ENCODE peak calls at places on chromosomes 6 and 20, in four cellular contexts. S is AG09309; X is CD4-positive, CD25-positive, alpha-beta regulatory T cell; F is mucosa of descending colon. H is an unnamed sample.

GRCh38 chr6:5994999-5995698 is 11.6 kb downstream of the NRN1 start:
- DNase-seq in S (no peak), X (no peak), F (no peak), H (no peak)

GRCh38 chr6:114125597-114125996 is 154.6 kb upstream of the HDAC2 start:
- DNase-seq in S (no peak), X (no peak), F (no peak), H (no peak)

GRCh38 chr6:144215402-144215931 is 65.2 kb downstream of the STX11 start:
- DNase-seq in S (no peak), X (no peak), F (peak), H (no peak)

GRCh38 chr6:138920906-138921305 is 67.1 kb downstream of the REPS1 start:
- DNase-seq in S (no peak), X (no peak), F (no peak), H (no peak)

GRCh38 chr6:96391776-96392175 is 129.8 kb upstream of the UFL1 start:
- DNase-seq in S (no peak), X (no peak), F (no peak), H (no peak)

GRCh38 chr6:28542440-28543293 is 17.0 kb downstream of the GPX5 start:
- DNase-seq in S (peak), X (peak), F (peak), H (peak)

GRCh38 chr6:131948221-131948661 is 2.9 kb downstream of the CCN2 start:
- DNase-seq in S (no peak), X (no peak), F (no peak), H (no peak)

GRCh38 chr6:153214439-153214838 is 83.4 kb upstream of the RGS17 start:
- DNase-seq in S (no peak), X (no peak), F (no peak), H (no peak)

GRCh38 chr6:48123601-48124000 is 12.6 kb upstream of the PTCHD4 start:
- DNase-seq in S (no peak), X (no peak), F (no peak), H (no peak)

GRCh38 chr6:11096109-11096508 is 2.5 kb downstream of the SMIM13 start:
- DNase-seq in S (peak), X (no peak), F (no peak), H (no peak)

GRCh38 chr6:18226451-18226850 is 37.9 kb downstream of the DEK start:
- DNase-seq in S (peak), X (no peak), F (no peak), H (no peak)

GRCh38 chr20:21505161-21505809 is 8.6 kb downstream of the NKX2-2 start:
- DNase-seq in S (no peak), X (peak), F (no peak), H (peak)

GRCh38 chr6:81875776-81876293 is 123.4 kb upstream of the TENT5A start:
- DNase-seq in S (no peak), X (no peak), F (no peak), H (no peak)

GRCh38 chr6:138803914-138804313 is 8.0 kb downstream of the ECT2L start:
- DNase-seq in S (no peak), X (no peak), F (no peak), H (no peak)

GRCh38 chr20:59033093-59033492 is 958 bp upstream of the ATP5F1E start:
- DNase-seq in S (no peak), X (no peak), F (no peak), H (no peak)
- H3K4me3 ChIP-seq in S (no peak), X (peak), F (no peak), H (peak)

DNA sequence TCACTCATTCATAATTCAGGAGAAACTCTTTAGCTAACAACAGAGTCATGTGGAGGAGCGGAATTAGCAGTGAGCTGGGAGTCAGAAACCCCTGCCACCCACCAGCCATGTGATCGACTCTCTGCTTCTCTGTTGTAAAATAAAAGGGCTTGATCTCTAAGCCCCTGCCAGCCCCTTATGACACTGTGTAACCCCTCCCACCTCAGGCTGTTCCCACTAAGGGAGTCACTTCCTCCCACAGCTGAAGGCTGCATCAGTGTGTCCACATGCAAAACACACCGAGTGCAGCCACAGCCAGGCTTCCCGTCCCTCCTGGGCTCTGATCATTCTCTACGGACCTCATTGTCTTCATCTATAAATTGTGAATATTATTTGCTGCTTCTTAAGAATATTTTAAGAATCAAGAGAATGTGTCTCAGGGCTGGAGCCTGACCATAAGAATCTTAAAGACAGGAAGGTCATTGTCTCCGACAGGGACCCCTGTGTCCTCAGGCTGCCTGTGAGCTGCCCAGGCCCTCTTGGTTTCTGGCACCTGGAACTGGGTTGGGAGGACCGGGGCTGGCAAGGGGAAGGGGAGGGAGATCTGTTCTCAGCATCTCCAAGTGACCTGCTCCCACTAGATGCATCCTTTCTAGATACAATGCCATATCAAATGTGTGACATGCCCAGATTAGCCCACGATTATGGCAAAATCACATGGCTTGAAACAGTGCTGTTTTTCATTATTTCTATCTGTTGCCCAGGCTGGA is 110.7 kb downstream of the SCML4 start:
- DNase-seq in S (no peak), X (no peak), F (no peak), H (no peak)
- H3K4me3 ChIP-seq in S (no peak), X (peak), F (no peak), H (no peak)

GRCh38 chr6:146545608-146546007 is 2.0 kb downstream of the RAB32 start:
- DNase-seq in S (peak), X (no peak), F (no peak), H (no peak)
- H3K4me3 ChIP-seq in S (peak), X (no peak), F (no peak), H (no peak)

GRCh38 chr20:36573798-36574277 is 441 bp downstream of the TGIF2 start:
- DNase-seq in S (no peak), X (no peak), F (no peak), H (peak)

GRCh38 chr20:36569847-36570429 is 3.5 kb upstream of the TGIF2 start:
- DNase-seq in S (no peak), X (no peak), F (no peak), H (no peak)

GRCh38 chr20:36572701-36573102 is 695 bp upstream of the TGIF2 start:
- DNase-seq in S (no peak), X (peak), F (no peak), H (no peak)

GRCh38 chr20:36573103-36573797 is at the start of gene TGIF2:
- DNase-seq in S (no peak), X (peak), F (peak), H (peak)

DNA sequence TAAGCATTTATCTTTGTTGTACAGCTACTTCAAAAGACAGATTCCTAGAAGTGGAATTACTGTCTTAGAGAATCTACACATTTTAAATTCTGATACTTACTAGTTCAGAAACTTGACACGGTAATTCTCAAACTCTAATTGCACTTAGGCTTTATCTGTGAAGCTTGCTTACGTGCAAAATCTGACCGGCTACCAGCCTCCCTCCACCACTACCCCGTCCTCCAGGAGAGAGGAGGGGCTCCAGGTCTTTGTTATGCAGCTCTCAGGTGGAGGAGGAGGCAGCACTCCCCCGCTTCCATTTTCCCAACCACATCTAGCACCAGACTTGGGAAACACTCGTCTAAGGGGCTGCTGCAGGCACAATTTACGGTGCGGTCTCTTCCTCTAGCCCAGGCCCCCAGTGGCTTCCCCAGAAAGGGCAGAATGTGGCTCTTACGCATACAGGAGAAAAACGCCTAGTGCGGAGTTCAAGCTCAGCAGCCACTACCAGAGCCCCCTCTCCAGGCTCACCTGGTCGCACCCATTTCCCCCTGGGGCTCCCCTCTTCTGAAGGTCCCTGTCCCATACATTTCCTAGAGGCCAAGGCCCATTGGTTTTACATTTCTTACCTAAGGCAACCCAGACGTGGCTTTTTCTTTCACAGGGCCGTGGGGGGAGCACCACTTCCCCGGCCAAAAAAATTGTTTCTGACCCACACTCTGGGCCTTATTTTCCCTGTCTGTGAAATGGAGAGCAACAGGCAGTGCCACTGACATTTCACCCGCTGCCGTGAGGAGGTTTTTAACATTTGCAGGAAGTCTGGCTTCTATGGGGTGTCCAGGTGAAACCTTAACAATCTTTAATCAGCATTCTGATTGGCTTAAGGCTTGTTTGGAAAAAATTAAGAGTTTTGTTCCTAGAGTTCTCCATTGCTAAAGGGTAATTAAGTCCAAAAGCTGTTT is 1.6 kb upstream of the TGIF2 start:
- DNase-seq in S (no peak), X (no peak), F (no peak), H (no peak)
- H3K4me3 ChIP-seq in S (no peak), X (no peak), F (no peak), H (peak)

DNA sequence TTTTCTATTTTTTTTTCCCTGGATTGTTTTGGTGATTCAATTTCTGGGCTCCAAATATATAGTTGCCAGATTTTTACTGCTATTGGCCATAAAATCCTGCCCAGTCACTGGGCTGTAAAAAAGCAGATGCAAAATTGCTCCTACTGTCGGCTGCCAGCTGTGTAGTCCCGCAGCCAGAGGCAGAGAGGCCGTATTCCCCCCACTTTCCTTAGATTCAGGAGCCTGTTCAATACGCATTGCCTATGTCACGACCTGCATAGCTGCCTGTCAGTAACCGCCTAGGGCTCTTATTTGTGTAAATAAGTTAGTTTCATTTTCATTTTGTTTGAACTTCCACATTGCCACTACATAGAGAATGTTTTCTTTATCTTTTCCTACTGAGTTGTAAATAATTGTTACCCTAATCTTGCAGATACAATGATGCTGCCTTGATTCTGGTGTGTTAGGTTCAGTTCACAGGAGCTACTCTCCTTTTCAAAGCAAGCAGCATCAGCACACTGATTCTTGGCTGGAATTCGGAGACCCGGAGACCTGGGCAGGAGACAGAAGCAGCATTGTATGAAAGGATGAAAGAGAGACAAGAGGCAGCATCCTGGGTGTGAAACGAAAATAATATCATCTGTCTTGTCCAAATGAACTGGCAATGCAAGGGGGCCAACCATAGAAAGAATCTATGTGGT is 46.0 kb upstream of the UST start:
- DNase-seq in S (no peak), X (peak), F (no peak), H (no peak)
- H3K4me3 ChIP-seq in S (peak), X (peak), F (no peak), H (peak)

DNA sequence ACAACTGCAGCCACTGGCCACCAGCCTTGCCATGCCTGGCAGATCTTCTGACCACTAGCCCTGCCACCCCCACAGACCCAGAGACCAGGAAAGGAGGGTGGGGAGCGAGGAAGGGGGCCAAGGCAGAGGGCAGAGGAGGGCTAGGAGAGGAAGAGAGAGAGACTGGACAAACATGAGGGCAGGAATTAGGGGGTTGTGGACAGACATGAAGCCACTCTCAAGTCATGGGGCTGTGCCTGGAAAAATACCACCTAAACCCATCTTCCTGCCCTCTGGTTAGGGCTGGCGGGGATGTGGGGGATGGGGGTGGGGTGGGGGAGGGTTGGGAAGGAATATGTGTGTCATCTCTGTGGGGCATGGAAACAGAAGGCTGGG is 1.4 kb upstream of the SLC29A1 start:
- DNase-seq in S (no peak), X (no peak), F (no peak), H (no peak)
- H3K4me3 ChIP-seq in S (no peak), X (no peak), F (no peak), H (no peak)

GRCh38 chr20:44018684-44019637 is 104.3 kb downstream of the TOX2 start:
- DNase-seq in S (no peak), X (no peak), F (no peak), H (no peak)

GRCh38 chr20:44020406-44021148 is 105.9 kb downstream of the TOX2 start:
- DNase-seq in S (no peak), X (no peak), F (no peak), H (no peak)

GRCh38 chr20:44021186-44021585 is 106.5 kb downstream of the TOX2 start:
- DNase-seq in S (no peak), X (no peak), F (no peak), H (no peak)

GRCh38 chr20:44017905-44018683 is 103.4 kb downstream of the TOX2 start:
- DNase-seq in S (peak), X (no peak), F (peak), H (no peak)

GRCh38 chr20:44019638-44020335 is 105.1 kb downstream of the TOX2 start:
- DNase-seq in S (no peak), X (no peak), F (no peak), H (no peak)
- H3K4me3 ChIP-seq in S (no peak), X (peak), F (no peak), H (no peak)

GRCh38 chr20:53580376-53581111 is 13.1 kb downstream of the ZNF217 start:
- DNase-seq in S (no peak), X (peak), F (no peak), H (no peak)
- H3K4me3 ChIP-seq in S (no peak), X (peak), F (no peak), H (peak)

GRCh38 chr6:26204332-26205160 is 117.3 kb downstream of the HFE start:
- DNase-seq in S (peak), X (peak), F (peak), H (peak)

GRCh38 chr6:26202811-26203583 is 115.8 kb downstream of the HFE start:
- DNase-seq in S (no peak), X (no peak), F (no peak), H (no peak)

GRCh38 chr6:26205161-26205624 is 118.0 kb downstream of the HFE start:
- DNase-seq in S (no peak), X (peak), F (peak), H (peak)

GRCh38 chr6:26205625-26206574 is 118.7 kb downstream of the HFE start:
- DNase-seq in S (no peak), X (peak), F (no peak), H (no peak)

DNA sequence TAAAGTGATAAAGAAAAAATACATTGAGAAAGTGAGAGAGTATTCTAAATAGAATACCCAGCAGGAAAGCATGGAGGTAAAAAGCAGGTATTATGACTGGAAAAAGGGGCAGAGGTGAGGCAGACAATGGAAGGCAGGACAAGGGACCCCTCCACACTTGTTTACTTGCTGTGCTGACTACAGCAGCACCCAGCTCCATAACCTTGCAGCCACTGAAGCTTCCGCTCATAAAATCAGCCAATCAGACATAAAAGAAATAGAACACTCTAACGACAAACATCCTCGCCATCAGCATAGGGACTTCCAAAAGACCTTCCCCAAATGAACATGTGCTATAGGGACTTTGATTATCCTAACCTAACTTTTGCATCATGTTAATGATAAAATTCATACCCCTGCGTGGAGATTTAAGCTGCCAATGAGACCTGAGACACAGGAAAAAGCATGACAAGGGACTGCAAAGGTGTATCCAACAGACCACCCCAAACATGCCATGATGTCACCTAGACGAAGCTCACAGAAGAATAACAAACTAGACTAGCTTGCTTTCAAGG is 120.1 kb downstream of the HFE start:
- DNase-seq in S (no peak), X (peak), F (no peak), H (no peak)
- H3K4me3 ChIP-seq in S (no peak), X (peak), F (no peak), H (no peak)

GRCh38 chr20:49186535-49187329 is 1.4 kb downstream of the STAU1 start:
- DNase-seq in S (no peak), X (peak), F (peak), H (no peak)

GRCh38 chr20:49181265-49181877 is 6.8 kb downstream of the STAU1 start:
- DNase-seq in S (no peak), X (no peak), F (no peak), H (no peak)

GRCh38 chr20:49184691-49185070 is 3.5 kb downstream of the STAU1 start:
- DNase-seq in S (no peak), X (no peak), F (no peak), H (no peak)

GRCh38 chr20:49185071-49185757 is 2.9 kb downstream of the STAU1 start:
- DNase-seq in S (no peak), X (no peak), F (no peak), H (no peak)

GRCh38 chr20:49183444-49183843 is 4.7 kb downstream of the STAU1 start:
- DNase-seq in S (no peak), X (no peak), F (no peak), H (no peak)
- H3K4me3 ChIP-seq in S (no peak), X (peak), F (no peak), H (no peak)